ENCODE peak calls at places on chromosomes 16 and 17, in four cellular contexts. Z is aorta, P is sciatic nerve, F is stomach. J is an unnamed sample.

GRCh38 chr17:1399366-1399678 is 700 bp downstream of the YWHAE start:
- DNase-seq in Z (peak; percentile 89), P (peak; percentile 75), F (peak; percentile 45), J (peak; percentile 61)

GRCh38 chr16:85680352-85680944 is 8.3 kb downstream of the GINS2 start:
- DNase-seq in Z (no peak), P (no peak), F (no peak), J (no peak)

GRCh38 chr17:32223703-32224102 is 41.9 kb upstream of the RHBDL3 start:
- DNase-seq in Z (no peak), P (no peak), F (no peak), J (no peak)

GRCh38 chr16:57961538-57961937 is 9.4 kb downstream of the CNGB1 start:
- DNase-seq in Z (no peak), P (no peak), F (no peak), J (no peak)

GRCh38 chr17:56558088-56558487 is 35.4 kb upstream of the NOG start:
- DNase-seq in Z (no peak), P (no peak), F (no peak), J (no peak)

GRCh38 chr17:57068222-57068658 is 16.8 kb upstream of the AKAP1 start:
- DNase-seq in Z (no peak), P (no peak), F (no peak), J (no peak)

GRCh38 chr17:45782889-45783592 is 1.1 kb upstream of the CRHR1 start:
- DNase-seq in Z (no peak), P (no peak), F (no peak), J (no peak)

GRCh38 chr17:65559802-65560627 is 1.4 kb downstream of the AXIN2 start:
- DNase-seq in Z (peak; percentile 78), P (peak; percentile 75), F (peak; percentile 30), J (no peak)

GRCh38 chr16:11880047-11880446 is 28.7 kb upstream of the RSL1D1 start:
- DNase-seq in Z (no peak), P (no peak), F (no peak), J (no peak)

GRCh38 chr17:42180411-42180921 is 476 bp downstream of the KCNH4 start:
- DNase-seq in Z (no peak), P (no peak), F (no peak), J (no peak)

GRCh38 chr17:37438141-37438540 is 31.5 kb downstream of the TADA2A start:
- DNase-seq in Z (no peak), P (no peak), F (no peak), J (no peak)

GRCh38 chr16:87527055-87527724 is 34.4 kb upstream of the ZCCHC14 start:
- DNase-seq in Z (no peak), P (no peak), F (no peak), J (no peak)

GRCh38 chr17:185445-186138 is 4.1 kb upstream of the DOC2B start:
- DNase-seq in Z (no peak), P (no peak), F (no peak), J (no peak)

GRCh38 chr17:49553676-49554335 is 21.9 kb upstream of the NXPH3 start:
- DNase-seq in Z (peak; percentile 53), P (no peak), F (no peak), J (peak; percentile 12)

GRCh38 chr17:32161029-32161428 is 18.7 kb downstream of the RHOT1 start:
- DNase-seq in Z (no peak), P (no peak), F (no peak), J (no peak)

GRCh38 chr17:36509272-36509985 is 22.9 kb downstream of the ZNHIT3 start:
- DNase-seq in Z (no peak), P (no peak), F (no peak), J (no peak)

GRCh38 chr17:66716236-66717026 is 118.5 kb upstream of the CACNG5 start:
- DNase-seq in Z (no peak), P (no peak), F (no peak), J (no peak)

GRCh38 chr17:80008383-80008840 is 27.3 kb downstream of the TBC1D16 start:
- DNase-seq in Z (peak; percentile 95), P (peak; percentile 89), F (peak; percentile 92), J (peak; percentile 81)

GRCh38 chr16:85335584-85336492 is 223.6 kb upstream of the CIBAR2 start:
- DNase-seq in Z (no peak), P (no peak), F (no peak), J (no peak)

GRCh38 chr16:24753437-24753836 is 24.0 kb downstream of the TNRC6A start:
- DNase-seq in Z (no peak), P (no peak), F (no peak), J (no peak)

GRCh38 chr17:34527908-34528470 is 51.4 kb upstream of the TMEM132E start:
- DNase-seq in Z (no peak), P (no peak), F (no peak), J (no peak)

GRCh38 chr17:6498798-6499540 is 54.7 kb downstream of the PIMREG start:
- DNase-seq in Z (peak; percentile 33), P (peak; percentile 33), F (no peak), J (no peak)

GRCh38 chr17:81519284-81520020 is 6.9 kb upstream of the ACTG1 start:
- DNase-seq in Z (peak; percentile 89), P (no peak), F (peak; percentile 81), J (peak; percentile 73)

GRCh38 chr17:57675427-57675826 is 69.7 kb downstream of the CCDC182 start:
- DNase-seq in Z (no peak), P (no peak), F (no peak), J (peak; percentile 28)

GRCh38 chr17:45791935-45792334 is 7.8 kb downstream of the CRHR1 start:
- DNase-seq in Z (peak; percentile 46), P (no peak), F (peak; percentile 35), J (peak; percentile 79)

GRCh38 chr17:72340836-72341235 is 220.0 kb downstream of the SOX9 start:
- DNase-seq in Z (no peak), P (no peak), F (no peak), J (no peak)

GRCh38 chr17:2883544-2884203 is 87.4 kb downstream of the RAP1GAP2 start:
- DNase-seq in Z (no peak), P (no peak), F (no peak), J (no peak)